ENCODE peak calls at places on chromosomes 16 and 17, in nine cellular contexts. One of them, this sample, is unnamed.

GRCh38 chr17:42553161-42553818 is 567 bp downstream of the HSD17B1 start:
- DNase-seq in A673: no peak
- DNase-seq in CD8-positive, alpha-beta memory T cell: no peak
- DNase-seq in fibroblast of lung: no peak
- DNase-seq in psoas muscle: peak
- DNase-seq in right lobe of liver: no peak
- DNase-seq in PC-3: no peak
- DNase-seq in IMR-90: no peak
- DNase-seq in MM.1S: no peak
- DNase-seq in this sample: no peak

GRCh38 chr17:50645748-50646682 is 11.3 kb downstream of the ABCC3 start:
- DNase-seq in A673: no peak
- DNase-seq in CD8-positive, alpha-beta memory T cell: no peak
- DNase-seq in fibroblast of lung: no peak
- DNase-seq in psoas muscle: no peak
- DNase-seq in right lobe of liver: no peak
- DNase-seq in PC-3: no peak
- DNase-seq in IMR-90: no peak
- DNase-seq in MM.1S: no peak
- DNase-seq in this sample: no peak

GRCh38 chr17:48478224-48479013 is 48.4 kb upstream of the SKAP1 start:
- DNase-seq in A673: no peak
- DNase-seq in CD8-positive, alpha-beta memory T cell: peak
- DNase-seq in fibroblast of lung: no peak
- DNase-seq in psoas muscle: no peak
- DNase-seq in right lobe of liver: no peak
- DNase-seq in PC-3: no peak
- DNase-seq in IMR-90: no peak
- DNase-seq in MM.1S: peak
- DNase-seq in this sample: peak

GRCh38 chr17:66304304-66305174 is 2.1 kb downstream of the PRKCA start:
- DNase-seq in A673: peak
- DNase-seq in CD8-positive, alpha-beta memory T cell: no peak
- DNase-seq in fibroblast of lung: peak
- DNase-seq in psoas muscle: no peak
- DNase-seq in right lobe of liver: no peak
- DNase-seq in PC-3: peak
- DNase-seq in IMR-90: no peak
- DNase-seq in MM.1S: no peak
- DNase-seq in this sample: peak

GRCh38 chr16:50603206-50604064 is 55.2 kb downstream of the NKD1 start:
- DNase-seq in A673: no peak
- DNase-seq in CD8-positive, alpha-beta memory T cell: no peak
- DNase-seq in fibroblast of lung: peak
- DNase-seq in psoas muscle: no peak
- DNase-seq in right lobe of liver: no peak
- DNase-seq in PC-3: no peak
- DNase-seq in IMR-90: no peak
- DNase-seq in MM.1S: no peak
- DNase-seq in this sample: peak

GRCh38 chr17:49521521-49522185 is 26.6 kb downstream of the NGFR start:
- DNase-seq in A673: no peak
- DNase-seq in CD8-positive, alpha-beta memory T cell: no peak
- DNase-seq in fibroblast of lung: no peak
- DNase-seq in psoas muscle: no peak
- DNase-seq in right lobe of liver: no peak
- DNase-seq in PC-3: no peak
- DNase-seq in IMR-90: no peak
- DNase-seq in MM.1S: no peak
- DNase-seq in this sample: peak

GRCh38 chr17:61335845-61336655 is 63.6 kb upstream of the TBX2 start:
- DNase-seq in A673: no peak
- DNase-seq in CD8-positive, alpha-beta memory T cell: no peak
- DNase-seq in fibroblast of lung: peak
- DNase-seq in psoas muscle: no peak
- DNase-seq in right lobe of liver: peak
- DNase-seq in PC-3: peak
- DNase-seq in IMR-90: peak
- DNase-seq in MM.1S: no peak
- DNase-seq in this sample: no peak

GRCh38 chr16:22264786-22265185 is 32.4 kb upstream of the POLR3E start:
- DNase-seq in A673: no peak
- DNase-seq in CD8-positive, alpha-beta memory T cell: no peak
- DNase-seq in fibroblast of lung: no peak
- DNase-seq in psoas muscle: no peak
- DNase-seq in right lobe of liver: no peak
- DNase-seq in PC-3: no peak
- DNase-seq in IMR-90: no peak
- DNase-seq in MM.1S: no peak
- DNase-seq in this sample: no peak

GRCh38 chr16:76222853-76223252 is 54.3 kb upstream of the CNTNAP4 start:
- DNase-seq in A673: no peak
- DNase-seq in CD8-positive, alpha-beta memory T cell: no peak
- DNase-seq in fibroblast of lung: no peak
- DNase-seq in psoas muscle: no peak
- DNase-seq in right lobe of liver: no peak
- DNase-seq in PC-3: no peak
- DNase-seq in IMR-90: no peak
- DNase-seq in MM.1S: no peak
- DNase-seq in this sample: no peak

GRCh38 chr16:49587051-49587450 is 213.4 kb downstream of the C16orf78 start:
- DNase-seq in A673: no peak
- DNase-seq in CD8-positive, alpha-beta memory T cell: no peak
- DNase-seq in fibroblast of lung: no peak
- DNase-seq in psoas muscle: no peak
- DNase-seq in right lobe of liver: peak
- DNase-seq in PC-3: no peak
- DNase-seq in IMR-90: no peak
- DNase-seq in MM.1S: no peak
- DNase-seq in this sample: no peak

GRCh38 chr16:85074225-85074914 is 37.9 kb downstream of the CIBAR2 start:
- DNase-seq in A673: no peak
- DNase-seq in CD8-positive, alpha-beta memory T cell: no peak
- DNase-seq in fibroblast of lung: no peak
- DNase-seq in psoas muscle: no peak
- DNase-seq in right lobe of liver: no peak
- DNase-seq in PC-3: no peak
- DNase-seq in IMR-90: no peak
- DNase-seq in MM.1S: no peak
- DNase-seq in this sample: no peak

GRCh38 chr16:85077576-85078125 is 34.6 kb downstream of the CIBAR2 start:
- DNase-seq in A673: no peak
- DNase-seq in CD8-positive, alpha-beta memory T cell: no peak
- DNase-seq in fibroblast of lung: no peak
- DNase-seq in psoas muscle: no peak
- DNase-seq in right lobe of liver: no peak
- DNase-seq in PC-3: no peak
- DNase-seq in IMR-90: no peak
- DNase-seq in MM.1S: no peak
- DNase-seq in this sample: no peak

GRCh38 chr16:85072947-85073346 is 39.3 kb downstream of the CIBAR2 start:
- DNase-seq in A673: no peak
- DNase-seq in CD8-positive, alpha-beta memory T cell: no peak
- DNase-seq in fibroblast of lung: peak
- DNase-seq in psoas muscle: peak
- DNase-seq in right lobe of liver: no peak
- DNase-seq in PC-3: no peak
- DNase-seq in IMR-90: peak
- DNase-seq in MM.1S: no peak
- DNase-seq in this sample: peak

GRCh38 chr16:85077039-85077438 is 35.2 kb downstream of the CIBAR2 start:
- DNase-seq in A673: no peak
- DNase-seq in CD8-positive, alpha-beta memory T cell: no peak
- DNase-seq in fibroblast of lung: no peak
- DNase-seq in psoas muscle: no peak
- DNase-seq in right lobe of liver: no peak
- DNase-seq in PC-3: no peak
- DNase-seq in IMR-90: no peak
- DNase-seq in MM.1S: no peak
- DNase-seq in this sample: no peak

GRCh38 chr16:85075236-85075924 is 36.9 kb downstream of the CIBAR2 start:
- DNase-seq in A673: no peak
- DNase-seq in CD8-positive, alpha-beta memory T cell: no peak
- DNase-seq in fibroblast of lung: no peak
- DNase-seq in psoas muscle: no peak
- DNase-seq in right lobe of liver: no peak
- DNase-seq in PC-3: no peak
- DNase-seq in IMR-90: no peak
- DNase-seq in MM.1S: no peak
- DNase-seq in this sample: no peak
- H3K4me3 ChIP-seq in A673: no peak
- H3K4me3 ChIP-seq in CD8-positive, alpha-beta memory T cell: no peak
- H3K4me3 ChIP-seq in fibroblast of lung: no peak
- H3K4me3 ChIP-seq in psoas muscle: no peak
- H3K4me3 ChIP-seq in right lobe of liver: no peak
- H3K4me3 ChIP-seq in PC-3: no peak
- H3K4me3 ChIP-seq in IMR-90: no peak
- H3K4me3 ChIP-seq in MM.1S: no peak
- H3K4me3 ChIP-seq in this sample: no peak

DNA sequence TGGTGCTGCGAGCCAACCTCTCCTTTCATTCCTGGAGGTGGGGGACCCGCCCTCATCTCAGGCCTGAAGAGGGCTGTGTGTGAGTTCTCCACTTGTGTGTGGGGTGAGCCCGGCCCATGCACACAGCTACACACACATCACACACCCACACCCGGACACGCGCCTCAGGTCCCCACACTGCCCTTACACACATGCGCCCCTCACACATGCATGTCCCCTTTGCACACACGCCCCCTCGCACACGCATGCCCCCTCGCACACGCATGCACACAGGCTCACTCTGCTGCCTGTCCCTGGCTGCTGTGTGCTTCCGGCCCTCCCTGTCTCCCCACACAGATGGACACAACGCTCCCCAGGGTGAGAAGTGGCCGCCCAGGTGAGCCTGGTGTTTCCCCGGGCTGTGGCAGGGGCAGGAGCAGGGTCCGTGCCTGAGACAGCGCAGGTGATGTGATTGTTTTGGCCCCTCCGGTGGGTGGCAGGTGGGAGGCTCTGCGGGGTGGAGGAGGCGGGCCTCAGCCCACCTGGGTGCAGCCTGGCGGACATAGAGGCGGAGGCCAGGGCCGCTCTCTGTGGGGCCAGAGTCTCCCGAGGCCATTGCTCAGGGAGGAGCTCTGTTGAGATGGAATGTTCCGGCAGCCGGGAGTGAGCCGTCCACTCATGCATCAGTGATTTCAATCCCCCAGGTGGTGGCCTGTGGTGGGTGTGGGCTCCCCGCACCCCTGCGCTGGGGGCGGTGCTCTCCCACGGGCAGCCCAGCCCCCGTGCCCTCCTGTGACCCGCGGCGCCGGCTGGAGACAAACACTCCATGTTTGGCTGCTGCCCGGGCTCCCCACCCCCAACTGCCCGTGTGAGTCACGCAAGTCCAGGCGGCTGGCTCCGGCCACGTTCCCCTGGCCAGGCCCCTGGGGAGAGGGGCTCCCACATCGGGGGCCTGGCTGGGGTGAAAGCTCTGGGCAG is 29.1 kb downstream of the CACNA1H start:
- DNase-seq in A673: no peak
- DNase-seq in CD8-positive, alpha-beta memory T cell: no peak
- DNase-seq in fibroblast of lung: peak
- DNase-seq in psoas muscle: peak
- DNase-seq in right lobe of liver: peak
- DNase-seq in PC-3: peak
- DNase-seq in IMR-90: peak
- DNase-seq in MM.1S: no peak
- DNase-seq in this sample: peak
- H3K27ac ChIP-seq in A673: no peak
- H3K27ac ChIP-seq in CD8-positive, alpha-beta memory T cell: no peak
- H3K27ac ChIP-seq in fibroblast of lung: peak
- H3K27ac ChIP-seq in psoas muscle: peak
- H3K27ac ChIP-seq in right lobe of liver: peak
- H3K27ac ChIP-seq in PC-3: no peak
- H3K27ac ChIP-seq in IMR-90: peak
- H3K27ac ChIP-seq in MM.1S: no peak
- H3K27ac ChIP-seq in this sample: no peak

DNA sequence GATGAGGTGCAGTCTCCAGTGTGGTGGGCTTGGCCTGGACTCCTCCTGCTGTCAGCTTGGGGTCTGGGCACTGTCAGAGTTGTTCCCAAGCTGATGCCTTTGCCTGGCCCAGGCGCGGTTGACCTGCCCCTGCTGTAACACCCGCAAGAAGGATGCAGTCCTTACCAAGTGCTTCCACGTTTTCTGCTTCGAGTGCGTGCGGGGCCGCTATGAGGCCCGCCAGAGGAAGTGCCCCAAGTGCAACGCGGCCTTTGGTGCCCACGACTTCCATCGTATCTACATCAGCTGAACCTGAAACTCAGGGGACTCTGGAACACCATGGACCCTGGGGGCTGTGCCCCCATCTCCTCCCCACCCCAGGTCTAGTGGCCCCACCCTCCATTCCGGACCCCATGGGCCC is 11.7 kb downstream of the RNF40 start:
- DNase-seq in A673: no peak
- DNase-seq in CD8-positive, alpha-beta memory T cell: no peak
- DNase-seq in fibroblast of lung: no peak
- DNase-seq in psoas muscle: no peak
- DNase-seq in right lobe of liver: no peak
- DNase-seq in PC-3: no peak
- DNase-seq in IMR-90: no peak
- DNase-seq in MM.1S: no peak
- DNase-seq in this sample: no peak
- H3K4me3 ChIP-seq in A673: no peak
- H3K4me3 ChIP-seq in CD8-positive, alpha-beta memory T cell: no peak
- H3K4me3 ChIP-seq in fibroblast of lung: no peak
- H3K4me3 ChIP-seq in psoas muscle: no peak
- H3K4me3 ChIP-seq in right lobe of liver: no peak
- H3K4me3 ChIP-seq in PC-3: no peak
- H3K4me3 ChIP-seq in IMR-90: no peak
- H3K4me3 ChIP-seq in MM.1S: no peak
- H3K4me3 ChIP-seq in this sample: no peak

DNA sequence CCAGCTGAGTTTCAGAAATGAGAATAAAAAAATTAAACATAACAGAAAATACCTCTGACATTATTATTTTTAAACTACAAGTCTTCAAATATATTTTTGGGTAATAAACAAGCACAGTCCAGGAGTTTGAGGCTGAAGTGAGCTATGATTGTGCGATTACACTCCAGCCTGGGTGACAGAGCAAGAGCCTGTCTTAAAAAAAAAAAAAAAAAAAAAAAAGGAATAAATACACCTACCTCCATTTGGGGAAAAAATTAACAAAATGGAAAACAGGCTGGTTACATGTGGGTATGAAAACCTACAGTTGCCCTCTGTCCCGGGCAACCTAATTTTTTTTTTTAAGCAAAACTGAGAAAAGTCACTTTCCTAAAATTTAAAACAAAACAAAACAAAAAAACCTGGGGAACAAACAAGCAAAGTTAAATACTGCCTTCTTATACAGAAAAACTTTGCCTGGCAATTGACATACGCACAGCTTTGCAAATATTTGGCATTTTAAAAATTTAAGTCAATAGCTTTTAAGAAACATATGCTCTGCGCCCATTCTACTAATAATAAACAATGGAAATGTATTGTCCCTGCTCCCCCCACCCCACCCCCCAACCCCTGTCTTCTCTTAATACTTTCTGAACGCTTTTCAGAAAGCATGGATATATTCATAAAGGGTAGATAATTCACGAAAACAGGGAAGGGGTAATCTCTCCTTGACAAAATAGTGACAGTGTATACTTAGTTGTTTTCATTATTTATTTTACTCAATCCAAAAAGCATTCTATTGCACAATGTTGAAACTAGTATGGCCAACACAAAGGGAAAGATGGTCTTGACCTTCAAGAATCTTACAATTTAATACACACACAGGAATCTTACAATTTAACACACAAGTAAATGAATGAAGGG is 81.3 kb downstream of the STH start:
- DNase-seq in A673: no peak
- DNase-seq in CD8-positive, alpha-beta memory T cell: no peak
- DNase-seq in fibroblast of lung: no peak
- DNase-seq in psoas muscle: no peak
- DNase-seq in right lobe of liver: no peak
- DNase-seq in PC-3: no peak
- DNase-seq in IMR-90: no peak
- DNase-seq in MM.1S: no peak
- DNase-seq in this sample: no peak
- H3K27ac ChIP-seq in A673: no peak
- H3K27ac ChIP-seq in CD8-positive, alpha-beta memory T cell: no peak
- H3K27ac ChIP-seq in fibroblast of lung: no peak
- H3K27ac ChIP-seq in psoas muscle: no peak
- H3K27ac ChIP-seq in right lobe of liver: no peak
- H3K27ac ChIP-seq in PC-3: no peak
- H3K27ac ChIP-seq in IMR-90: no peak
- H3K27ac ChIP-seq in MM.1S: no peak
- H3K27ac ChIP-seq in this sample: no peak

This sample was measured in GM23248.